ENCODE peak calls at places on chromosomes 4 and X, in ten cellular contexts. One of them, this sample, is unnamed. For H3K36me3, the result is how much of the 10 kb centered on the place peaks cover.

GRCh38 chr4:126081336-126081735 is 766.6 kb downstream of the FAT4 start:
- DNase-seq in body of pancreas: no peak
- DNase-seq in GM06990: no peak
- DNase-seq in cardiac muscle cell: no peak
- DNase-seq in mucosa of descending colon: no peak
- DNase-seq in CD8-positive, alpha-beta T cell: no peak
- DNase-seq in kidney epithelial cell: no peak
- DNase-seq in Caco-2: no peak
- DNase-seq in fibroblast of lung: no peak
- DNase-seq in stomach: no peak
- DNase-seq in this sample: no peak

GRCh38 chr4:53785996-53786395 is 194.7 kb upstream of the LNX1 start:
- DNase-seq in body of pancreas: no peak
- DNase-seq in GM06990: no peak
- DNase-seq in cardiac muscle cell: no peak
- DNase-seq in mucosa of descending colon: no peak
- DNase-seq in CD8-positive, alpha-beta T cell: no peak
- DNase-seq in kidney epithelial cell: no peak
- DNase-seq in Caco-2: no peak
- DNase-seq in fibroblast of lung: no peak
- DNase-seq in stomach: no peak
- DNase-seq in this sample: no peak

GRCh38 chrX:47221756-47222155 is 3.3 kb downstream of the CDK16 start:
- DNase-seq in body of pancreas: no peak
- DNase-seq in GM06990: no peak
- DNase-seq in cardiac muscle cell: no peak
- DNase-seq in mucosa of descending colon: no peak
- DNase-seq in CD8-positive, alpha-beta T cell: no peak
- DNase-seq in kidney epithelial cell: no peak
- DNase-seq in Caco-2: no peak
- DNase-seq in fibroblast of lung: no peak
- DNase-seq in stomach: no peak
- DNase-seq in this sample: peak

GRCh38 chrX:55201930-55202579 is 18.1 kb upstream of the PAGE5 start:
- DNase-seq in body of pancreas: no peak
- DNase-seq in GM06990: no peak
- DNase-seq in cardiac muscle cell: no peak
- DNase-seq in mucosa of descending colon: no peak
- DNase-seq in CD8-positive, alpha-beta T cell: no peak
- DNase-seq in kidney epithelial cell: no peak
- DNase-seq in Caco-2: no peak
- DNase-seq in fibroblast of lung: no peak
- DNase-seq in stomach: no peak
- DNase-seq in this sample: no peak

GRCh38 chrX:67587946-67588624 is 44.3 kb downstream of the AR start:
- DNase-seq in body of pancreas: no peak
- DNase-seq in GM06990: no peak
- DNase-seq in cardiac muscle cell: no peak
- DNase-seq in mucosa of descending colon: no peak
- DNase-seq in CD8-positive, alpha-beta T cell: no peak
- DNase-seq in kidney epithelial cell: no peak
- DNase-seq in Caco-2: no peak
- DNase-seq in fibroblast of lung: peak
- DNase-seq in stomach: no peak
- DNase-seq in this sample: peak

GRCh38 chrX:16892504-16893362 is 22.6 kb upstream of the RBBP7 start:
- DNase-seq in body of pancreas: peak
- DNase-seq in GM06990: peak
- DNase-seq in cardiac muscle cell: peak
- DNase-seq in mucosa of descending colon: no peak
- DNase-seq in CD8-positive, alpha-beta T cell: peak
- DNase-seq in kidney epithelial cell: no peak
- DNase-seq in Caco-2: peak
- DNase-seq in fibroblast of lung: peak
- DNase-seq in stomach: peak
- DNase-seq in this sample: peak

GRCh38 chr4:53014368-53014767 is 152.3 kb downstream of the RASL11B start:
- DNase-seq in body of pancreas: no peak
- DNase-seq in GM06990: no peak
- DNase-seq in cardiac muscle cell: no peak
- DNase-seq in mucosa of descending colon: no peak
- DNase-seq in CD8-positive, alpha-beta T cell: no peak
- DNase-seq in kidney epithelial cell: no peak
- DNase-seq in Caco-2: no peak
- DNase-seq in fibroblast of lung: no peak
- DNase-seq in stomach: no peak
- DNase-seq in this sample: no peak

GRCh38 chr4:127239902-127240575 is 392.7 kb upstream of the INTU start:
- DNase-seq in body of pancreas: no peak
- DNase-seq in GM06990: no peak
- DNase-seq in cardiac muscle cell: no peak
- DNase-seq in mucosa of descending colon: no peak
- DNase-seq in CD8-positive, alpha-beta T cell: no peak
- DNase-seq in kidney epithelial cell: no peak
- DNase-seq in Caco-2: no peak
- DNase-seq in fibroblast of lung: no peak
- DNase-seq in stomach: no peak
- DNase-seq in this sample: no peak

GRCh38 chr4:38673109-38673978 is 9.3 kb downstream of the KLF3 start:
- DNase-seq in body of pancreas: peak
- DNase-seq in GM06990: no peak
- DNase-seq in cardiac muscle cell: peak
- DNase-seq in mucosa of descending colon: peak
- DNase-seq in CD8-positive, alpha-beta T cell: no peak
- DNase-seq in kidney epithelial cell: no peak
- DNase-seq in Caco-2: peak
- DNase-seq in fibroblast of lung: peak
- DNase-seq in stomach: peak
- DNase-seq in this sample: peak

GRCh38 chrX:7570432-7571009 is 272.4 kb upstream of the VCX start:
- DNase-seq in body of pancreas: no peak
- DNase-seq in GM06990: no peak
- DNase-seq in cardiac muscle cell: no peak
- DNase-seq in mucosa of descending colon: no peak
- DNase-seq in CD8-positive, alpha-beta T cell: no peak
- DNase-seq in kidney epithelial cell: no peak
- DNase-seq in Caco-2: no peak
- DNase-seq in fibroblast of lung: no peak
- DNase-seq in stomach: no peak
- DNase-seq in this sample: no peak

GRCh38 chrX:18900401-18900976 is 83.4 kb downstream of the PHKA2 start:
- DNase-seq in body of pancreas: no peak
- DNase-seq in GM06990: no peak
- DNase-seq in cardiac muscle cell: no peak
- DNase-seq in mucosa of descending colon: no peak
- DNase-seq in CD8-positive, alpha-beta T cell: no peak
- DNase-seq in kidney epithelial cell: no peak
- DNase-seq in Caco-2: no peak
- DNase-seq in fibroblast of lung: no peak
- DNase-seq in stomach: no peak
- DNase-seq in this sample: no peak

GRCh38 chr4:15963001-15963451 is at the start of gene FGFBP2:
- DNase-seq in body of pancreas: no peak
- DNase-seq in GM06990: no peak
- DNase-seq in cardiac muscle cell: peak
- DNase-seq in mucosa of descending colon: peak
- DNase-seq in CD8-positive, alpha-beta T cell: peak
- DNase-seq in kidney epithelial cell: no peak
- DNase-seq in Caco-2: peak
- DNase-seq in fibroblast of lung: peak
- DNase-seq in stomach: peak
- DNase-seq in this sample: no peak

GRCh38 chrX:124098089-124098488 is 136.6 kb downstream of the STAG2 start:
- DNase-seq in body of pancreas: no peak
- DNase-seq in GM06990: no peak
- DNase-seq in cardiac muscle cell: peak
- DNase-seq in mucosa of descending colon: no peak
- DNase-seq in CD8-positive, alpha-beta T cell: no peak
- DNase-seq in kidney epithelial cell: no peak
- DNase-seq in Caco-2: no peak
- DNase-seq in fibroblast of lung: peak
- DNase-seq in stomach: no peak
- DNase-seq in this sample: no peak

GRCh38 chr4:11640584-11640983 is 211.9 kb upstream of the HS3ST1 start:
- DNase-seq in body of pancreas: no peak
- DNase-seq in GM06990: no peak
- DNase-seq in cardiac muscle cell: no peak
- DNase-seq in mucosa of descending colon: no peak
- DNase-seq in CD8-positive, alpha-beta T cell: no peak
- DNase-seq in kidney epithelial cell: no peak
- DNase-seq in Caco-2: no peak
- DNase-seq in fibroblast of lung: no peak
- DNase-seq in stomach: no peak
- DNase-seq in this sample: no peak

GRCh38 chr4:134201216-134202098 is at the start of gene PABPC4L:
- DNase-seq in body of pancreas: peak
- DNase-seq in GM06990: no peak
- DNase-seq in cardiac muscle cell: peak
- DNase-seq in mucosa of descending colon: peak
- DNase-seq in CD8-positive, alpha-beta T cell: no peak
- DNase-seq in kidney epithelial cell: no peak
- DNase-seq in Caco-2: no peak
- DNase-seq in fibroblast of lung: peak
- DNase-seq in stomach: no peak
- DNase-seq in this sample: peak

GRCh38 chrX:109498434-109498833 is 16.5 kb upstream of the GUCY2F start:
- DNase-seq in body of pancreas: no peak
- DNase-seq in GM06990: no peak
- DNase-seq in cardiac muscle cell: no peak
- DNase-seq in mucosa of descending colon: no peak
- DNase-seq in CD8-positive, alpha-beta T cell: no peak
- DNase-seq in kidney epithelial cell: no peak
- DNase-seq in Caco-2: no peak
- DNase-seq in fibroblast of lung: no peak
- DNase-seq in stomach: no peak
- DNase-seq in this sample: no peak

DNA sequence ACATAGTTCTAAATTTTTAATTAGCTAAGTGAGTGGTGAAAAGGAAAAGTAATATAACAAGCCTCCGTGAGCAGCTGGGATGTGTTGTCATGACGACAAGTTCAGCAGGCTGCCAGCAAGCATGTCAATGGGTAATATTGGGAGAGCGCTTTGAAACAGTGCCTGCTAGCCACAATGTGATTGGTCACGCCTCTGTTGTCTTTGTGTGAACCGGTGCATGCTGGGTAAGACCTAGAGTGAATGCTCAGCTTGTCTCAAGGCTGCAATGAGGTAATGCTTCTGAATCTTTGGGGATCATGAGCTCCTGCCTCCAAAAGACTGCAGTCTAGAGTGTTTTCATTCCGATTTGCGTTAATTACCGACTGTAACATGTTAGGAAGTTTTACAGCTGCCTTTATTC is 54.9 kb downstream of the STOX2 start:
- DNase-seq in body of pancreas: peak
- DNase-seq in GM06990: no peak
- DNase-seq in cardiac muscle cell: peak
- DNase-seq in mucosa of descending colon: no peak
- DNase-seq in CD8-positive, alpha-beta T cell: no peak
- DNase-seq in kidney epithelial cell: peak
- DNase-seq in Caco-2: peak
- DNase-seq in fibroblast of lung: peak
- DNase-seq in stomach: peak
- DNase-seq in this sample: peak
- TF ChIP-seq CTCF in body of pancreas: no peak
- TF ChIP-seq CTCF in GM06990: no peak
- TF ChIP-seq CTCF in cardiac muscle cell: no peak
- TF ChIP-seq CTCF in mucosa of descending colon: no peak
- TF ChIP-seq CTCF in CD8-positive, alpha-beta T cell: no peak
- TF ChIP-seq CTCF in kidney epithelial cell: no peak
- TF ChIP-seq CTCF in Caco-2: no peak
- TF ChIP-seq CTCF in fibroblast of lung: no peak
- TF ChIP-seq CTCF in stomach: no peak
- TF ChIP-seq CTCF in this sample: no peak

DNA sequence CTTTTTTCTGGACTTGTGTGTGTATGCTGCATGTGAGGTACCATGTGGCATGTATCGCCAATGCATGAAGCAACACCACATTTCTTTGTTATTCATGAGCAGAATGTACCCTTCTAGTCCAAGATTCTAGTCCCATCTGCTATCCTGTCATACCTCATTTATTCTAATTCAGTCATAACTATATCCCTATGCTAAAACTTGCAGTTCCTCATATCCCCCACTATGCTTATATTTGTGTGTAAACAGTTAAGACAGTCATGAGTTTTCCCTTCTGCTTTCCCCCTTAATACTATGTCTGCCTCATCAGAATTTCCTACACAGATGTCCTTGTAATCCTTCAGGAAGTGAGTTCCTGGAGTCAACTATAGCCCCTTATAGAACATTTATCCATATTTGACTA is 19.7 kb downstream of the OCRL start:
- DNase-seq in body of pancreas: no peak
- DNase-seq in GM06990: no peak
- DNase-seq in cardiac muscle cell: no peak
- DNase-seq in mucosa of descending colon: no peak
- DNase-seq in CD8-positive, alpha-beta T cell: no peak
- DNase-seq in kidney epithelial cell: no peak
- DNase-seq in Caco-2: no peak
- DNase-seq in fibroblast of lung: no peak
- DNase-seq in stomach: no peak
- DNase-seq in this sample: no peak
- H3K36me3 ChIP-seq in body of pancreas: under half
- H3K36me3 ChIP-seq in GM06990: under half
- H3K36me3 ChIP-seq in cardiac muscle cell: under half
- H3K36me3 ChIP-seq in mucosa of descending colon: under half
- H3K36me3 ChIP-seq in CD8-positive, alpha-beta T cell: under half
- H3K36me3 ChIP-seq in kidney epithelial cell: under half
- H3K36me3 ChIP-seq in Caco-2: under half
- H3K36me3 ChIP-seq in fibroblast of lung: under half
- H3K36me3 ChIP-seq in stomach: half or more
- H3K36me3 ChIP-seq in this sample: under half

GRCh38 chrX:11427082-11428033 is 134.1 kb downstream of the AMELX start:
- DNase-seq in body of pancreas: peak
- DNase-seq in GM06990: peak
- DNase-seq in cardiac muscle cell: peak
- DNase-seq in mucosa of descending colon: peak
- DNase-seq in CD8-positive, alpha-beta T cell: no peak
- DNase-seq in kidney epithelial cell: no peak
- DNase-seq in Caco-2: no peak
- DNase-seq in fibroblast of lung: no peak
- DNase-seq in stomach: peak
- DNase-seq in this sample: peak
- TF ChIP-seq CTCF in body of pancreas: no peak
- TF ChIP-seq CTCF in GM06990: peak
- TF ChIP-seq CTCF in cardiac muscle cell: peak
- TF ChIP-seq CTCF in mucosa of descending colon: no peak
- TF ChIP-seq CTCF in CD8-positive, alpha-beta T cell: no peak
- TF ChIP-seq CTCF in kidney epithelial cell: peak
- TF ChIP-seq CTCF in Caco-2: no peak
- TF ChIP-seq CTCF in fibroblast of lung: peak
- TF ChIP-seq CTCF in stomach: no peak
- TF ChIP-seq CTCF in this sample: peak

DNA sequence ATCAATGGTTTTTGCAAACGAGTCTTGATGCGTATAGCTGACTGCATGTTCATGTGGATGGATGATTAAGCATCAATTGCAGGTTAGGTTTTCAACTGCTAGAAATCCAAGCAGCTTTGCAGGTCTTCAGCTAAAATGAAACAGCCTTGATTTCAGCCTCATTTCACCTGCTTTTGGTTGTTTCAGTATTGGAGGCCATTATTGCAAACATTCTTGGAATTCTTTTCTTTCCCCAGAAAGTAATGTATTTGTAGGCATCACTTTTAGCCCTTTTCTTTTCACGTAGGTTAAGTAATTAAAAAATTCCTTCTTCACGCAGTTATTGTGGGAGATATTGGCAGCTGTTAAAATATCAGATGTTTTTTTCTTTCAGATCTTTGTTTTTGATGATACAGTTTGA is 8.8 kb downstream of the ZAR1 start:
- DNase-seq in body of pancreas: no peak
- DNase-seq in GM06990: no peak
- DNase-seq in cardiac muscle cell: no peak
- DNase-seq in mucosa of descending colon: no peak
- DNase-seq in CD8-positive, alpha-beta T cell: no peak
- DNase-seq in kidney epithelial cell: no peak
- DNase-seq in Caco-2: no peak
- DNase-seq in fibroblast of lung: no peak
- DNase-seq in stomach: no peak
- DNase-seq in this sample: no peak
- H3K36me3 ChIP-seq in body of pancreas: under half
- H3K36me3 ChIP-seq in GM06990: under half
- H3K36me3 ChIP-seq in cardiac muscle cell: under half
- H3K36me3 ChIP-seq in mucosa of descending colon: under half
- H3K36me3 ChIP-seq in CD8-positive, alpha-beta T cell: under half
- H3K36me3 ChIP-seq in kidney epithelial cell: under half
- H3K36me3 ChIP-seq in Caco-2: under half
- H3K36me3 ChIP-seq in fibroblast of lung: under half
- H3K36me3 ChIP-seq in stomach: half or more
- H3K36me3 ChIP-seq in this sample: under half